ENCODE peak calls at places on chromosomes 11 and 22, in eight cellular contexts. One of them, this sample, is unnamed.

GRCh38 chr11:75760710-75761493 is 7.7 kb upstream of the DGAT2 start:
- DNase-seq in anterior cingulate cortex: peak
- DNase-seq in A673: no peak
- DNase-seq in DMS153: no peak
- DNase-seq in SW480: no peak
- DNase-seq in K562: no peak
- DNase-seq in CD8-positive, alpha-beta memory T cell: no peak
- DNase-seq in HuH-7.5: no peak
- DNase-seq in this sample: no peak

GRCh38 chr22:40594924-40595323 is 41.6 kb downstream of the MRTFA start:
- DNase-seq in K562: no peak
- DNase-seq in anterior cingulate cortex: no peak
- DNase-seq in CD8-positive, alpha-beta memory T cell: no peak
- DNase-seq in A673: no peak
- DNase-seq in SW480: no peak
- DNase-seq in HuH-7.5: no peak
- DNase-seq in DMS153: no peak
- DNase-seq in this sample: no peak

GRCh38 chr11:35174666-35175065 is 35.7 kb downstream of the CD44 start:
- DNase-seq in DMS153: no peak
- DNase-seq in anterior cingulate cortex: no peak
- DNase-seq in A673: no peak
- DNase-seq in CD8-positive, alpha-beta memory T cell: no peak
- DNase-seq in K562: no peak
- DNase-seq in SW480: no peak
- DNase-seq in HuH-7.5: no peak
- DNase-seq in this sample: no peak

GRCh38 chr11:68271023-68271780 is 571 bp downstream of the C11orf24 start:
- DNase-seq in CD8-positive, alpha-beta memory T cell: peak
- DNase-seq in DMS153: peak
- DNase-seq in K562: peak
- DNase-seq in A673: peak
- DNase-seq in SW480: peak
- DNase-seq in HuH-7.5: peak
- DNase-seq in anterior cingulate cortex: peak
- DNase-seq in this sample: peak

GRCh38 chr11:46485852-46486443 is 94.4 kb upstream of the CHRM4 start:
- DNase-seq in DMS153: no peak
- DNase-seq in anterior cingulate cortex: no peak
- DNase-seq in HuH-7.5: no peak
- DNase-seq in K562: no peak
- DNase-seq in A673: no peak
- DNase-seq in CD8-positive, alpha-beta memory T cell: no peak
- DNase-seq in SW480: peak
- DNase-seq in this sample: no peak

GRCh38 chr22:46023558-46023981 is 46.6 kb upstream of the WNT7B start:
- DNase-seq in A673: no peak
- DNase-seq in DMS153: no peak
- DNase-seq in anterior cingulate cortex: no peak
- DNase-seq in HuH-7.5: no peak
- DNase-seq in SW480: no peak
- DNase-seq in CD8-positive, alpha-beta memory T cell: no peak
- DNase-seq in K562: no peak
- DNase-seq in this sample: no peak

GRCh38 chr11:125123947-125124633 is 12.7 kb upstream of the TMEM218 start:
- DNase-seq in DMS153: no peak
- DNase-seq in CD8-positive, alpha-beta memory T cell: no peak
- DNase-seq in K562: peak
- DNase-seq in A673: peak
- DNase-seq in anterior cingulate cortex: peak
- DNase-seq in HuH-7.5: peak
- DNase-seq in SW480: peak
- DNase-seq in this sample: no peak

GRCh38 chr11:91160661-91161060 is 937.8 kb upstream of the CHORDC1 start:
- DNase-seq in anterior cingulate cortex: no peak
- DNase-seq in HuH-7.5: no peak
- DNase-seq in CD8-positive, alpha-beta memory T cell: no peak
- DNase-seq in K562: no peak
- DNase-seq in SW480: no peak
- DNase-seq in A673: no peak
- DNase-seq in DMS153: no peak
- DNase-seq in this sample: no peak

GRCh38 chr22:25038239-25038638 is 85.7 kb downstream of the KIAA1671 start:
- DNase-seq in A673: no peak
- DNase-seq in anterior cingulate cortex: no peak
- DNase-seq in K562: no peak
- DNase-seq in CD8-positive, alpha-beta memory T cell: no peak
- DNase-seq in SW480: no peak
- DNase-seq in HuH-7.5: no peak
- DNase-seq in DMS153: no peak
- DNase-seq in this sample: no peak

This sample was measured in T-helper 22 cell.